ENCODE peak calls at places on chromosomes 4 and X, in ten cellular contexts. G, U, K, H, Y, T, Z, I, A and R are unnamed samples.

GRCh38 chr4:67929447-67929846 is 33.8 kb downstream of the TMPRSS11A start:
- DNase-seq in G (no peak), U (no peak), K (no peak), H (no peak), Y (no peak), T (no peak), Z (no peak), I (no peak), A (no peak), R (no peak)

GRCh38 chr4:118353452-118353851 is 649 bp upstream of the PRSS12 start:
- DNase-seq in G (no peak), U (no peak), K (no peak), H (no peak), Y (no peak), T (no peak), Z (no peak), I (no peak), A (no peak), R (no peak)

GRCh38 chr4:107283587-107284559 is 247.8 kb upstream of the DKK2 start:
- DNase-seq in G (no peak), U (peak; percentile 79), K (peak; percentile 93), H (no peak), Y (no peak), T (no peak), Z (no peak), I (no peak), A (no peak), R (peak; percentile 72)

GRCh38 chr4:143406523-143406922 is 69.8 kb downstream of the GAB1 start:
- DNase-seq in G (no peak), U (no peak), K (no peak), H (peak; percentile 2), Y (peak; percentile 21), T (peak; percentile 85), Z (peak; percentile 62), I (no peak), A (no peak), R (no peak)

GRCh38 chr4:121277194-121278105 is 103.4 kb downstream of the QRFPR start:
- DNase-seq in G (no peak), U (no peak), K (no peak), H (no peak), Y (peak; percentile 19), T (no peak), Z (no peak), I (no peak), A (no peak), R (no peak)

GRCh38 chr4:25378130-25378743 is 1.2 kb downstream of the ANAPC4 start:
- DNase-seq in G (no peak), U (no peak), K (no peak), H (no peak), Y (no peak), T (no peak), Z (no peak), I (no peak), A (no peak), R (no peak)

GRCh38 chr4:108013955-108014354 is 24.3 kb downstream of the HADH start:
- DNase-seq in G (no peak), U (no peak), K (no peak), H (no peak), Y (no peak), T (no peak), Z (no peak), I (no peak), A (no peak), R (no peak)

GRCh38 chr4:149884529-149885206 is 69.0 kb upstream of the IQCM start:
- DNase-seq in G (no peak), U (no peak), K (no peak), H (no peak), Y (no peak), T (no peak), Z (no peak), I (no peak), A (no peak), R (no peak)

GRCh38 chr4:102687373-102687981 is 73.3 kb downstream of the MANBA start:
- DNase-seq in G (no peak), U (no peak), K (no peak), H (no peak), Y (no peak), T (no peak), Z (no peak), I (no peak), A (no peak), R (no peak)

GRCh38 chrX:34655496-34656258 is 1.4 kb downstream of the TMEM47 start:
- DNase-seq in G (no peak), U (no peak), K (no peak), H (no peak), Y (no peak), T (no peak), Z (no peak), I (no peak), A (no peak), R (no peak)

GRCh38 chr4:104138154-104138553 is 356.5 kb downstream of the CXXC4 start:
- DNase-seq in G (no peak), U (no peak), K (no peak), H (no peak), Y (no peak), T (no peak), Z (no peak), I (no peak), A (no peak), R (no peak)

GRCh38 chr4:150976478-150977118 is 38.5 kb downstream of the LRBA start:
- DNase-seq in G (no peak), U (no peak), K (no peak), H (no peak), Y (no peak), T (no peak), Z (no peak), I (no peak), A (no peak), R (no peak)

GRCh38 chr4:20652226-20652836 is 47.9 kb upstream of the PACRGL start:
- DNase-seq in G (no peak), U (no peak), K (no peak), H (no peak), Y (no peak), T (no peak), Z (no peak), I (no peak), A (no peak), R (no peak)

GRCh38 chr4:160835789-160836188 is 1328.0 kb downstream of the FSTL5 start:
- DNase-seq in G (no peak), U (no peak), K (no peak), H (no peak), Y (no peak), T (no peak), Z (no peak), I (no peak), A (no peak), R (no peak)

GRCh38 chr4:155659168-155659567 is 7.5 kb upstream of the GUCY1A1 start:
- DNase-seq in G (no peak), U (no peak), K (no peak), H (no peak), Y (no peak), T (no peak), Z (no peak), I (no peak), A (no peak), R (no peak)